ENCODE peak calls at places on chromosomes 5 and 9, in four cellular contexts. One of them, this sample, is unnamed.

GRCh38 chr5:137580030-137580429 is 80.9 kb upstream of the SPOCK1 start:
- DNase-seq in memory B cell: no peak
- DNase-seq in astrocyte: no peak
- DNase-seq in stimulated activated CD4-positive, alpha-beta T cell treated with anti-CD3 and anti-CD28 coated beads, Interleukin-12 subunit alpha, Interleukin-12 subunit beta, amount 100 ng/mL, for 4 hours: no peak
- DNase-seq in this sample: no peak

GRCh38 chr9:134564431-134565170 is 77.0 kb upstream of the COL5A1 start:
- DNase-seq in astrocyte: peak
- DNase-seq in stimulated activated CD4-positive, alpha-beta T cell treated with anti-CD3 and anti-CD28 coated beads, Interleukin-12 subunit alpha, Interleukin-12 subunit beta, amount 100 ng/mL, for 4 hours: no peak
- DNase-seq in memory B cell: no peak
- DNase-seq in this sample: no peak

GRCh38 chr9:133886563-133887501 is 105.3 kb downstream of the VAV2 start:
- DNase-seq in stimulated activated CD4-positive, alpha-beta T cell treated with anti-CD3 and anti-CD28 coated beads, Interleukin-12 subunit alpha, Interleukin-12 subunit beta, amount 100 ng/mL, for 4 hours: no peak
- DNase-seq in astrocyte: no peak
- DNase-seq in memory B cell: no peak
- DNase-seq in this sample: no peak

GRCh38 chr5:72848474-72849428 is 32.3 kb downstream of the TNPO1 start:
- DNase-seq in memory B cell: peak
- DNase-seq in stimulated activated CD4-positive, alpha-beta T cell treated with anti-CD3 and anti-CD28 coated beads, Interleukin-12 subunit alpha, Interleukin-12 subunit beta, amount 100 ng/mL, for 4 hours: peak
- DNase-seq in astrocyte: no peak
- DNase-seq in this sample: peak

GRCh38 chr9:92278117-92278516 is 15.4 kb downstream of the IARS1 start:
- DNase-seq in astrocyte: peak
- DNase-seq in stimulated activated CD4-positive, alpha-beta T cell treated with anti-CD3 and anti-CD28 coated beads, Interleukin-12 subunit alpha, Interleukin-12 subunit beta, amount 100 ng/mL, for 4 hours: no peak
- DNase-seq in memory B cell: no peak
- DNase-seq in this sample: no peak

GRCh38 chr9:137648396-137648795 is 29.6 kb downstream of the EHMT1 start:
- DNase-seq in astrocyte: peak
- DNase-seq in stimulated activated CD4-positive, alpha-beta T cell treated with anti-CD3 and anti-CD28 coated beads, Interleukin-12 subunit alpha, Interleukin-12 subunit beta, amount 100 ng/mL, for 4 hours: no peak
- DNase-seq in memory B cell: no peak
- DNase-seq in this sample: no peak

GRCh38 chr5:132770476-132771159 is 6.4 kb downstream of the SEPTIN8 start:
- DNase-seq in astrocyte: no peak
- DNase-seq in stimulated activated CD4-positive, alpha-beta T cell treated with anti-CD3 and anti-CD28 coated beads, Interleukin-12 subunit alpha, Interleukin-12 subunit beta, amount 100 ng/mL, for 4 hours: no peak
- DNase-seq in memory B cell: no peak
- DNase-seq in this sample: no peak

GRCh38 chr9:127714916-127715442 is 484 bp downstream of the PTRH1 start:
- DNase-seq in memory B cell: no peak
- DNase-seq in astrocyte: no peak
- DNase-seq in stimulated activated CD4-positive, alpha-beta T cell treated with anti-CD3 and anti-CD28 coated beads, Interleukin-12 subunit alpha, Interleukin-12 subunit beta, amount 100 ng/mL, for 4 hours: peak
- DNase-seq in this sample: no peak

GRCh38 chr5:103094737-103095136 is 25.2 kb downstream of the GIN1 start:
- DNase-seq in astrocyte: no peak
- DNase-seq in memory B cell: no peak
- DNase-seq in stimulated activated CD4-positive, alpha-beta T cell treated with anti-CD3 and anti-CD28 coated beads, Interleukin-12 subunit alpha, Interleukin-12 subunit beta, amount 100 ng/mL, for 4 hours: no peak
- DNase-seq in this sample: no peak

GRCh38 chr9:94758031-94758430 is 31.5 kb downstream of the AOPEP start:
- DNase-seq in memory B cell: no peak
- DNase-seq in stimulated activated CD4-positive, alpha-beta T cell treated with anti-CD3 and anti-CD28 coated beads, Interleukin-12 subunit alpha, Interleukin-12 subunit beta, amount 100 ng/mL, for 4 hours: no peak
- DNase-seq in astrocyte: no peak
- DNase-seq in this sample: no peak

GRCh38 chr5:177539411-177539810 is 15.0 kb downstream of the FAM193B start:
- DNase-seq in memory B cell: no peak
- DNase-seq in stimulated activated CD4-positive, alpha-beta T cell treated with anti-CD3 and anti-CD28 coated beads, Interleukin-12 subunit alpha, Interleukin-12 subunit beta, amount 100 ng/mL, for 4 hours: no peak
- DNase-seq in astrocyte: peak
- DNase-seq in this sample: no peak

GRCh38 chr5:95808686-95809413 is 13.7 kb downstream of the GLRX start:
- DNase-seq in stimulated activated CD4-positive, alpha-beta T cell treated with anti-CD3 and anti-CD28 coated beads, Interleukin-12 subunit alpha, Interleukin-12 subunit beta, amount 100 ng/mL, for 4 hours: peak
- DNase-seq in memory B cell: peak
- DNase-seq in astrocyte: no peak
- DNase-seq in this sample: peak

GRCh38 chr9:37259906-37260305 is 139.5 kb downstream of the ZCCHC7 start:
- DNase-seq in memory B cell: no peak
- DNase-seq in stimulated activated CD4-positive, alpha-beta T cell treated with anti-CD3 and anti-CD28 coated beads, Interleukin-12 subunit alpha, Interleukin-12 subunit beta, amount 100 ng/mL, for 4 hours: no peak
- DNase-seq in astrocyte: no peak
- DNase-seq in this sample: no peak

GRCh38 chr9:89874351-89875321 is 269.8 kb downstream of the GADD45G start:
- DNase-seq in stimulated activated CD4-positive, alpha-beta T cell treated with anti-CD3 and anti-CD28 coated beads, Interleukin-12 subunit alpha, Interleukin-12 subunit beta, amount 100 ng/mL, for 4 hours: no peak
- DNase-seq in astrocyte: no peak
- DNase-seq in memory B cell: no peak
- DNase-seq in this sample: no peak

GRCh38 chr5:73229271-73229670 is 56.3 kb downstream of the TMEM174 start:
- DNase-seq in memory B cell: no peak
- DNase-seq in astrocyte: peak
- DNase-seq in stimulated activated CD4-positive, alpha-beta T cell treated with anti-CD3 and anti-CD28 coated beads, Interleukin-12 subunit alpha, Interleukin-12 subunit beta, amount 100 ng/mL, for 4 hours: no peak
- DNase-seq in this sample: no peak

GRCh38 chr9:37911271-37911681 is 7.3 kb upstream of the SLC25A51 start:
- DNase-seq in astrocyte: no peak
- DNase-seq in stimulated activated CD4-positive, alpha-beta T cell treated with anti-CD3 and anti-CD28 coated beads, Interleukin-12 subunit alpha, Interleukin-12 subunit beta, amount 100 ng/mL, for 4 hours: no peak
- DNase-seq in memory B cell: no peak
- DNase-seq in this sample: no peak

GRCh38 chr5:68924490-68925145 is 169.2 kb upstream of the SLC30A5 start:
- DNase-seq in stimulated activated CD4-positive, alpha-beta T cell treated with anti-CD3 and anti-CD28 coated beads, Interleukin-12 subunit alpha, Interleukin-12 subunit beta, amount 100 ng/mL, for 4 hours: no peak
- DNase-seq in astrocyte: peak
- DNase-seq in memory B cell: no peak
- DNase-seq in this sample: no peak

GRCh38 chr5:92337772-92338234 is 954.7 kb upstream of the ARRDC3 start:
- DNase-seq in memory B cell: no peak
- DNase-seq in stimulated activated CD4-positive, alpha-beta T cell treated with anti-CD3 and anti-CD28 coated beads, Interleukin-12 subunit alpha, Interleukin-12 subunit beta, amount 100 ng/mL, for 4 hours: no peak
- DNase-seq in astrocyte: peak
- DNase-seq in this sample: no peak

GRCh38 chr5:77842247-77842646 is 66.1 kb upstream of the TBCA start:
- DNase-seq in stimulated activated CD4-positive, alpha-beta T cell treated with anti-CD3 and anti-CD28 coated beads, Interleukin-12 subunit alpha, Interleukin-12 subunit beta, amount 100 ng/mL, for 4 hours: no peak
- DNase-seq in astrocyte: no peak
- DNase-seq in memory B cell: no peak
- DNase-seq in this sample: no peak

This sample was measured in stimulated activated naive B cell treated with anti-CD40 and anti-IgM and Interleukin-4, amounts not matched to agents 10 μg/mL and 1 μg/mL and 100 μg/mL, for 72 hours.